ENCODE peak calls at places on chromosomes 11 and 22, in six cellular contexts. A, H, M, G, F and E are unnamed samples. For H3K4me1, the result is how much of the 10 kb centered on the place peaks cover.

GRCh38 chr11:129287920-129288319 is 87.7 kb upstream of the BARX2 start:
- DNase-seq in M (no peak), A (no peak), H (no peak), G (no peak), F (no peak), E (no peak)

GRCh38 chr11:3803726-3804510 is 4.4 kb upstream of the PGAP2 start:
- DNase-seq in H (peak), G (no peak), F (peak), A (no peak), M (no peak), E (no peak)

GRCh38 chr22:35835267-35835997 is 117.8 kb downstream of the APOL5 start:
- DNase-seq in F (peak), G (peak), H (peak), M (no peak), A (no peak), E (no peak)

GRCh38 chr22:20032407-20032991 is 11.6 kb downstream of the TANGO2 start:
- DNase-seq in F (no peak), A (no peak), M (no peak), H (no peak), G (no peak), E (no peak)

GRCh38 chr11:46370253-46370652 is 11.2 kb upstream of the MDK start:
- DNase-seq in F (no peak), H (no peak), G (no peak), A (no peak), M (no peak), E (no peak)

GRCh38 chr22:43053176-43053575 is 36.0 kb downstream of the TTLL1 start:
- DNase-seq in M (no peak), A (peak), F (peak), G (no peak), H (no peak), E (no peak)

GRCh38 chr11:66886671-66887221 is 29.9 kb downstream of the LRFN4 start:
- DNase-seq in A (no peak), F (no peak), H (peak), M (no peak), G (peak), E (no peak)

GRCh38 chr22:39431821-39432251 is 25.0 kb upstream of the MGAT3 start:
- DNase-seq in A (no peak), H (peak), G (no peak), M (no peak), F (no peak), E (no peak)

GRCh38 chr11:60786811-60787567 is 1.9 kb downstream of the MS4A10 start:
- DNase-seq in G (no peak), M (no peak), A (no peak), F (peak), H (peak), E (no peak)

GRCh38 chr11:22510741-22511140 is 114.9 kb downstream of the FANCF start:
- DNase-seq in F (peak), G (no peak), M (no peak), A (no peak), H (peak), E (no peak)

GRCh38 chr11:117874253-117874909 is 2.1 kb downstream of the FXYD6 start:
- DNase-seq in M (no peak), F (no peak), G (no peak), A (peak), H (no peak), E (no peak)

GRCh38 chr11:3232956-3233355 is 739 bp upstream of the MRGPRE start:
- DNase-seq in H (no peak), F (no peak), A (no peak), M (no peak), G (no peak), E (no peak)

GRCh38 chr22:24380220-24381218 is 46.9 kb upstream of the ADORA2A start:
- DNase-seq in G (no peak), F (no peak), M (no peak), A (no peak), H (no peak), E (no peak)

GRCh38 chr22:22058649-22059475 is 76.3 kb upstream of the TOP3B start:
- DNase-seq in G (no peak), A (no peak), F (no peak), M (no peak), H (no peak), E (peak)
- H3K4me1 ChIP-seq in G (under half), A (under half), F (under half), M (under half), H (under half), E (half or more)

DNA sequence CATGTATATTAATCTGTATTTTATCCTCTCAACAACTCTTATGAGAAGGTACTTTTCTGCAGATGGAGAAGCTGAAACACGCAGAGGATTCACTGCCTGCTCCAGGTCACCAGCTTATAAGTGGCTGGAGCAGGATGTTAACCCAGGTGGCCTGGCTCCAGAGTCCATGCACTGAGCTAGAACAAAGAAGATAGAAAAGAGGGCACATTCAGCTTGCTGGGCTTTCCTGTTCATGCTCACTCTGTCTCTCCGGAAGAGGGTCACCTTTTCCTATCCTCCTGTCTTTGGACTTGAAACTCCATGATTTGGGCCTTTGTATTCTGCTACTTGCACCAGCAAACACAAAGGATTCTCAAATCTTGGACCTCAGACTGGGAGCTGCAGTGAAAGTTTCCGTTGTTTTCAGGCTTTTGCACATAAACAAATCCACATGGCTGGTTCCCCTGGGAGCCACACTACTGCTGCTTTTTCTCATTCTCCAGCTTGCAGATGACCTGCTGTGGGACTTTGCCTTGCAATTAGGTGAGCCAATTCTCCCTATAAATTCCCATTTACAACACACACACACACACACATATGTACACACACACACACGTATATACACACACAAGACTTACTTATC is 117.3 kb upstream of the GRK3 start:
- DNase-seq in A (no peak), G (no peak), F (no peak), H (no peak), M (no peak), E (peak)
- H2AFZ ChIP-seq in A (peak), G (peak), F (no peak), H (peak), M (peak), E (peak)

GRCh38 chr22:46654426-46654825 is 34.2 kb downstream of the GRAMD4 start:
- DNase-seq in H (no peak), A (no peak), F (no peak), M (no peak), G (no peak), E (no peak)
- TF ChIP-seq EZH2phosphoT487 in H (no peak), A (no peak), F (no peak), M (no peak), G (no peak), E (no peak)

DNA sequence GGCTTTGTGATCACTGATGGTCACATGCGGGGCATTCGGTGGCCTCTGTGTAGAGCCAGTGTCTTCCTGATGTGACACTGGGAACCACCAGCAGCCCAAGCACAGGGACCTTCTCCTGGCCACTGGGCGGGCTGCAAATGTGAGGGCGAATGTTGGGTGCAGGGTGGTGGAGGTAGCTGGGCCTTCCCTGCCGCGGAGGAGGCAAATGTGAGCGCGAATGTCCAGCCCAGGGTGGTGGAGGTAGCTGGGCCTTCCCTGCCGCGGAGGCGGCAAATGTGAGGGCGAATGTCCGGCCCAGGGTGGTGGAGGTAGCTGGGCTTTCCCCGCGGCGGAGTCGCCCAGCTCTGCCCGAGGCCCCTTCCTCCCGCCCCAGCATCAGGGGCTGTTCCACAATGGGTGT is 23.3 kb downstream of the PTDSS2 start:
- DNase-seq in G (no peak), M (no peak), F (no peak), H (no peak), A (no peak), E (no peak)
- H3K4me1 ChIP-seq in G (under half), M (under half), F (under half), H (under half), A (under half), E (under half)

GRCh38 chr11:57456960-57457642 is 3.2 kb upstream of the RTN4RL2 start:
- DNase-seq in A (peak), F (peak), G (peak), M (peak), H (peak), E (peak)
- H2AFZ ChIP-seq in A (no peak), F (peak), G (peak), M (peak), H (no peak), E (no peak)

DNA sequence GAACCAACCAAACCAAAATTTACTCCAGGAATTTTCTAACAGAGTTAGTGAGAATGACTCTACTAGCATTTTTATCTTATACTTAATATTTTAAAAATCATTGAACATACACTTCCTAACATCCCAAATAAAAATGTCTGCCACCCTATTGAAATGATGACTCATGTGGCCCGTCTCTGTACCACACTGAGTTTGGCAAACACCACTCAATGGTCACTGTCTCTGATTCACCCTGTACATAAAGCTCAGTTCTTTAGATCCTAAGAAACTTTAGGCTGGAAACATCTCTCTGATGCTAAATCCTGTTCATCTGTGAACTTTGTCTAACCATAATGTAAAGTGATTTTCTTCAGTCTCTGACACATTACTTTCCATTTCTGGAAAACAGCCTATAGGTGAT is 182.0 kb downstream of the CWF19L2 start:
- DNase-seq in G (no peak), F (peak), M (no peak), H (peak), A (no peak), E (no peak)
- TF ChIP-seq EZH2phosphoT487 in G (no peak), F (no peak), M (no peak), H (no peak), A (no peak), E (no peak)

DNA sequence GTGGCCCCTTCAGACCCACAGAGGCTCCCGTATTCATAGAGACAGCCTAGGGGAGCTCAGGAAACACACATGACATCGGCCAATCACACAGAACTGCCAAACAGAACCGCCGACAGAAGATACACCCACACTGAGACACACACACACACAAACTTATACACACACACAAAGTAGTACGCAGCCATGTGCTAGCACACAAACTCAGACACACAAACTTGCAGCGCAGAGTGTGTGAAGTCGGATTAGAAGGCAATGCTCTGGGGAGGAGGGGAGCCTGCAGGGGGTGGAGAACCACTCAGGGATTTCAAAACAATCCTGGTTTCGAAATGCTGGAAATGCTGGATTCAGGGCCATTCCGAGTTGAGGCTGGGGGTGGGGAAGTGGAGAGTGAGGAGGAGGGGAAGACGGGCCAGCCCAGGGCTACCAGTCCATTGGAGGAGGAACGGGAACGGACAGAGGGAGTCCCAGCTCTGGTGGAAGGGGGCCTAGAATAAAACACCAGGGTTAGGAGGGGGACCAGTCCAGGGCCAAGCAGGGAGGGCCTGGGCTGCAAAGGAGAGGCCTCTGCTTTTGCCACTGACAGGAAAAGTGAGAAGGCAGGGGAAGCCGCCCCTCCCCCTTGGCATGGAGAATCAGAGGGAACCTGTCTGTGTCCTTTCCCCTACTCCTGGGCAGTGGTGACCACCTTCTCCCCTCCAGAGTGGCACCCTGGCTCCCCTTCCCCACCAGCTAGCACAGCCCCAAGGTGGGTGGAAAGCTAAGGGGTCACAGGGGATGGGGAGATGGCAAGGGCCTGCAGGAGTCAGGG is 4.4 kb downstream of the BCL9L start:
- DNase-seq in H (peak), M (no peak), F (peak), A (peak), G (no peak), E (no peak)
- H3K4me1 ChIP-seq in H (half or more), M (under half), F (half or more), A (half or more), G (half or more), E (half or more)

DNA sequence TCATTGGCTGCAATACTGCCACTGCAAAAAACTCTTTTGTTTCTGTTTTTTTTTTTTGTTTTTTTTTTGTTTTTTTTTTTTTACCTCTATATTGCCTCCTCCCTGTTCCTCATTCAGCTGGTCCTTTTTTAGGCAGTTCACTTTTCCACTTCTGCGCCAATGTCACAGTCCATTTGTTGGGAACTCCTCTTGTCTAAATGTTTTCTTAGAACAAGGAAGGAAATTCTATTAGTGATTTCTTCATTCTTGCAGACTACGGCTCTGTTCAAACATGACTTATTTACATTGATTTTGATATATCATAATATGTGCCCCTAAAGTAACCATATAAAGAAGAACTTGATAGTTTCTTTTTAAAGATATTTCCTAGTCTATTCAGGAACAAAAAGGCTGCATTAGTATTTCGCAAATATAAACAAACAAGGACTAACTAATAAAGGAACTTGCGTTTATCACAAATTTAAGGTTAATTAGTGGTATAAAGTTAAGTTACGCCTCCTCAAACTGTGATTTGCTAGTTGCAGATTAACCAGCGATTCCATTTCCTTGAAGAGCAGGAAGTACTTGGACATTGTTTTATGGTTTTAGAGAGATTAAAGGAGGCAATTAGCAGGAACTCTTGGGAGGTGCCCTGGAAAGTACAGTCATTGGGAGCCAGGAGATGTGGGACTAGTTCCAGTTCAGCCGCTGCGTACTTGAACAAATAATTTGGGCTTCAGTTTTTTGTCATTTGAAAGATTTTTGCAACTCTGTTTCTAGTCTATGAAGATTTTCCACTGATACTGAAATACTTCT is 3.1 kb downstream of the FAM118B start:
- DNase-seq in M (no peak), H (peak), G (no peak), F (no peak), A (no peak), E (no peak)
- H2AFZ ChIP-seq in M (no peak), H (no peak), G (no peak), F (no peak), A (no peak), E (no peak)

DNA sequence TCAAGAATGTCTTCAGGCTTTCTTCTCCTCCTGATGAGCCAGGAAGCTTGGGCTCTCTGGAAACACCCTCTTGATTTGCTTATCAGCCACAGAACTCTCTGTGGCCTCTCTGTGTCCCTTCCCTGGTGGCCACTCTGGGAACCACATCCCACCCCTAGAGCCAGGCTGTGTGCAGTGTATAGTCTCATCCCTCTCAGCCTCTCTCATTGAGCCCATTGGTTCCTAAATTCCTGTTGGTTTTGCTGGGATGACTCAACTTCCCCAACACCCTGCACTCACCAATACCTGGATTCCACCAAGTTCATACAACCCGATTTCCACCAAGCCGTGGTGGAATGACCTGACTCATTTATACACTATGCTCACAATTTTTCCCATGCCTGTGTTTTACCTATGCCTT is 5.2 kb downstream of the IRAG1 start:
- DNase-seq in A (no peak), G (peak), M (no peak), F (peak), H (no peak), E (no peak)
- TF ChIP-seq EZH2phosphoT487 in A (no peak), G (no peak), M (no peak), F (no peak), H (no peak), E (no peak)

GRCh38 chr22:32837142-32837541 is 35.6 kb downstream of the TIMP3 start:
- DNase-seq in G (no peak), H (no peak), A (no peak), F (no peak), M (no peak), E (no peak)

GRCh38 chr22:32841175-32841574 is 39.7 kb downstream of the TIMP3 start:
- DNase-seq in M (no peak), G (no peak), F (no peak), H (no peak), A (no peak), E (no peak)

GRCh38 chr22:32839776-32840571 is 38.5 kb downstream of the TIMP3 start:
- DNase-seq in M (no peak), H (peak), G (no peak), A (peak), F (no peak), E (no peak)

GRCh38 chr22:32836286-32836859 is 34.9 kb downstream of the TIMP3 start:
- DNase-seq in F (peak), A (peak), H (peak), G (no peak), M (peak), E (peak)

DNA sequence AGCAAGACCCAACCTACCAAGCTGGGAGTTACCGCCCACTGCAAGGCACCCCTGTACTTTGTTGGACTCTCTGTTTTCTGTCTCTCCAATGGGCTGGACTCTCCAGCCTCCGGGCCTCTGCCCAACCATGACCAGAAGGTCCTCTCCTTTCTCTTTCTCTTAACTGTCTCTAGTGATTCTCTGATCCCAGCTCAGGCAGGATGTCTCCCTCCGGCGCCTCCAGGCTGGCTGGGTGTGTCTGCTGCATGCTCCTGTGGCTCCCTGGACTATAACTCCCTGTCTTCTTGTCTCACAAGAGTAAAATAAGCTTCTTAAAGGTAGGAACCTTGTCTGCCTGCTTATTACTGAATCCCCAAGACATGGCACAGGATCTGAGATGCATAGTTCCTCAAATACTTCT is 36.3 kb downstream of the TIMP3 start:
- DNase-seq in F (no peak), M (no peak), G (no peak), A (no peak), H (no peak), E (no peak)
- H3K4me1 ChIP-seq in F (under half), M (under half), G (under half), A (under half), H (under half), E (under half)